ENCODE peak calls at places on chromosomes 7 and 10, in six cellular contexts. V is NCI-H774; X is KBM-7; M is activated T-helper 1 cell treated with anti-CD3 and anti-CD28 coated beads, Interleukin-2, amount 50 U/mL, for 16 hours; D is NCI-H460; G is activated T-cell treated with anti-CD3 and anti-CD28 coated beads for 48 hours. C is an unnamed sample.

GRCh38 chr7:141181812-141182211 is 107.9 kb downstream of the TMEM178B start:
- DNase-seq in G (no peak), M (no peak), X (no peak), V (no peak), D (no peak), C (no peak)

GRCh38 chr7:30276203-30276900 is 8.0 kb upstream of the ZNRF2 start:
- DNase-seq in M (peak), D (peak), V (no peak), G (peak), X (peak), C (no peak)

GRCh38 chr10:121804460-121804859 is 123.4 kb downstream of the ATE1 start:
- DNase-seq in X (no peak), D (no peak), V (no peak), G (no peak), M (no peak), C (no peak)

GRCh38 chr10:30630571-30630970 is 1.0 kb upstream of the LYZL2 start:
- DNase-seq in M (no peak), D (no peak), V (no peak), G (no peak), X (no peak), C (no peak)

GRCh38 chr7:65477326-65477725 is 103.7 kb downstream of the ZNF92 start:
- DNase-seq in D (no peak), G (no peak), X (no peak), M (no peak), V (no peak), C (no peak)

GRCh38 chr7:100342761-100343160 is 15.2 kb upstream of the PILRB start:
- DNase-seq in G (no peak), D (no peak), M (no peak), V (no peak), X (no peak), C (no peak)

GRCh38 chr7:143454091-143454729 is 11.0 kb downstream of the TAS2R60 start:
- DNase-seq in X (no peak), D (no peak), V (no peak), G (no peak), M (no peak), C (no peak)

GRCh38 chr7:28579571-28579970 is 167.3 kb downstream of the CREB5 start:
- DNase-seq in V (no peak), M (no peak), D (no peak), X (no peak), G (no peak), C (no peak)

GRCh38 chr10:12965571-12965970 is 35.9 kb downstream of the CCDC3 start:
- DNase-seq in M (no peak), G (no peak), V (no peak), X (no peak), D (no peak), C (no peak)

GRCh38 chr7:13007331-13007730 is 319.9 kb downstream of the ARL4A start:
- DNase-seq in X (no peak), V (no peak), D (no peak), G (no peak), M (no peak), C (no peak)

GRCh38 chr10:19937989-19938388 is 121.8 kb downstream of the PLXDC2 start:
- DNase-seq in G (no peak), X (no peak), M (no peak), V (no peak), D (no peak), C (no peak)

GRCh38 chr10:75126277-75126676 is 14.8 kb downstream of the SAMD8 start:
- DNase-seq in G (no peak), V (no peak), M (no peak), D (no peak), X (no peak), C (no peak)

GRCh38 chr7:129435414-129435829 is 1.2 kb downstream of the STRIP2 start:
- DNase-seq in M (no peak), X (no peak), V (no peak), D (no peak), G (no peak), C (no peak)

GRCh38 chr10:132790934-132791829 is 5.2 kb upstream of the NKX6-2 start:
- DNase-seq in D (no peak), M (no peak), X (no peak), V (no peak), G (no peak), C (no peak)

GRCh38 chr7:31110331-31111108 is 58.4 kb downstream of the ADCYAP1R1 start:
- DNase-seq in G (no peak), X (no peak), D (no peak), M (no peak), V (no peak), C (no peak)